ENCODE peak calls at places on chromosomes 2 and 18, in eight cellular contexts. O is stimulated activated CD8-positive, alpha-beta memory T cell treated with anti-CD3 and anti-CD28 coated beads, Interleukin-15, amount 100 ng/mL, for 24 hours; N is anterior cingulate cortex; U is neural progenitor cell; M is AG04450; D is colonic mucosa; T is activated CD8-positive, alpha-beta memory T cell treated with anti-CD3 and anti-CD28 coated beads, Interleukin-2, amount 50 U/mL, for 4 hours; K is fibroblast of pulmonary artery. Q is an unnamed sample.

GRCh38 chr2:238695538-238695937 is 152.3 kb upstream of the TWIST2 start:
- DNase-seq in K (no peak), U (no peak), O (no peak), M (no peak), D (peak), N (no peak), T (no peak), Q (no peak)

GRCh38 chr2:75526842-75527241 is 33.9 kb downstream of the EVA1A start:
- DNase-seq in N (no peak), U (no peak), M (no peak), D (no peak), O (no peak), K (no peak), T (no peak), Q (no peak)

GRCh38 chr2:23506460-23507266 is 121.7 kb downstream of the KLHL29 start:
- DNase-seq in U (no peak), N (no peak), K (peak), M (no peak), O (no peak), D (no peak), T (no peak), Q (no peak)

GRCh38 chr2:60358471-60358870 is 195.0 kb downstream of the BCL11A start:
- DNase-seq in O (no peak), T (no peak), K (no peak), M (no peak), U (no peak), N (no peak), D (peak), Q (no peak)

GRCh38 chr2:176161817-176162626 is 4.9 kb downstream of the HOXD3 start:
- DNase-seq in D (no peak), M (no peak), O (no peak), U (peak), K (peak), T (no peak), N (no peak), Q (no peak)

GRCh38 chr2:191311627-191312026 is 66.4 kb downstream of the MYO1B start:
- DNase-seq in K (peak), U (no peak), O (no peak), T (no peak), M (no peak), N (no peak), D (peak), Q (no peak)

GRCh38 chr2:121376851-121377250 is 91.8 kb upstream of the TFCP2L1 start:
- DNase-seq in M (no peak), N (no peak), O (no peak), D (no peak), U (no peak), T (no peak), K (peak), Q (no peak)

GRCh38 chr2:974454-974853 is 23.8 kb downstream of the SNTG2 start:
- DNase-seq in U (no peak), N (no peak), K (peak), M (no peak), O (no peak), T (no peak), D (no peak), Q (no peak)

GRCh38 chr2:72921088-72921851 is 4.0 kb downstream of the EMX1 start:
- DNase-seq in K (no peak), D (no peak), N (no peak), T (no peak), M (no peak), O (no peak), U (no peak), Q (no peak)

GRCh38 chr2:8479298-8479697 is 202.6 kb upstream of the ID2 start:
- DNase-seq in D (peak), N (no peak), K (peak), O (no peak), T (no peak), M (no peak), U (no peak), Q (peak)

GRCh38 chr2:20649586-20650375 is 1.1 kb downstream of the HS1BP3 start:
- DNase-seq in T (no peak), M (no peak), K (no peak), N (no peak), O (no peak), D (no peak), U (no peak), Q (no peak)

GRCh38 chr2:37780097-37780676 is 108.7 kb upstream of the CDC42EP3 start:
- DNase-seq in M (no peak), D (no peak), T (no peak), O (no peak), U (no peak), N (no peak), K (no peak), Q (no peak)

GRCh38 chr2:113257511-113258264 is 21.0 kb downstream of the PAX8 start:
- DNase-seq in N (no peak), U (no peak), O (no peak), T (no peak), D (no peak), M (no peak), K (no peak), Q (no peak)

GRCh38 chr18:24605454-24605853 is 145.0 kb downstream of the HRH4 start:
- DNase-seq in K (no peak), M (no peak), O (no peak), D (no peak), U (no peak), N (no peak), T (no peak), Q (no peak)

GRCh38 chr18:49527631-49528327 is 34.1 kb upstream of the LIPG start:
- DNase-seq in D (no peak), N (no peak), K (no peak), U (no peak), O (no peak), T (no peak), M (no peak), Q (no peak)

GRCh38 chr2:138559648-138560047 is 58.1 kb downstream of the SPOPL start:
- DNase-seq in U (no peak), M (no peak), D (no peak), N (no peak), T (no peak), O (no peak), K (peak), Q (no peak)

GRCh38 chr2:55048514-55048924 is 1.7 kb downstream of the RTN4 start:
- DNase-seq in U (no peak), K (peak), M (no peak), D (peak), T (no peak), O (no peak), N (no peak), Q (peak)

GRCh38 chr18:23088343-23088742 is 46.9 kb upstream of the CABLES1 start:
- DNase-seq in T (no peak), O (no peak), U (no peak), M (no peak), K (no peak), N (no peak), D (no peak), Q (no peak)

GRCh38 chr2:234792566-234792965 is 159.3 kb upstream of the SH3BP4 start:
- DNase-seq in N (no peak), U (peak), M (no peak), D (no peak), K (peak), T (no peak), O (no peak), Q (no peak)

GRCh38 chr2:216680951-216681629 is 14.3 kb downstream of the IGFBP5 start:
- DNase-seq in N (no peak), T (no peak), D (no peak), M (no peak), O (no peak), K (no peak), U (no peak), Q (no peak)

GRCh38 chr2:139177041-139177440 is 396.9 kb upstream of the NXPH2 start:
- DNase-seq in O (no peak), T (no peak), D (no peak), N (no peak), K (no peak), U (no peak), M (no peak), Q (no peak)

GRCh38 chr2:169983506-169983905 is 156.3 kb downstream of the UBR3 start:
- DNase-seq in K (peak), N (no peak), O (no peak), T (no peak), D (no peak), U (no peak), M (no peak), Q (no peak)

Q was measured in left colon.